ENCODE peak calls at places on chromosome 11, in ten cellular contexts. N, M, I, C, J, B, E, O, Z and Y are unnamed samples.

GRCh38 chr11:68159161-68159560 is 38.0 kb upstream of the CHKA start:
- DNase-seq in N (no peak), M (no peak), I (no peak), C (no peak), J (no peak), B (no peak), E (peak; percentile 7), O (no peak), Z (no peak), Y (no peak)

GRCh38 chr11:88480217-88480616 is 142.7 kb upstream of the CTSC start:
- DNase-seq in N (no peak), M (no peak), I (peak; percentile 56), C (no peak), J (no peak), B (no peak), E (no peak), O (no peak), Z (no peak), Y (no peak)

GRCh38 chr11:119445850-119446249 is 22.9 kb upstream of the THY1 start:
- DNase-seq in N (no peak), M (no peak), I (no peak), C (no peak), J (no peak), B (no peak), E (no peak), O (no peak), Z (no peak), Y (no peak)

GRCh38 chr11:78698612-78699011 is 123.9 kb upstream of the NARS2 start:
- DNase-seq in N (no peak), M (no peak), I (no peak), C (no peak), J (peak; percentile 79), B (no peak), E (no peak), O (peak; percentile 52), Z (no peak), Y (no peak)

GRCh38 chr11:63719987-63720386 is 38.7 kb downstream of the RTN3 start:
- DNase-seq in N (no peak), M (no peak), I (no peak), C (no peak), J (no peak), B (no peak), E (no peak), O (no peak), Z (no peak), Y (no peak)

GRCh38 chr11:98090861-98091575 is 929.7 kb upstream of the CNTN5 start:
- DNase-seq in N (no peak), M (no peak), I (no peak), C (no peak), J (no peak), B (no peak), E (no peak), O (no peak), Z (no peak), Y (no peak)

GRCh38 chr11:10267821-10268220 is 26.2 kb downstream of the SBF2 start:
- DNase-seq in N (no peak), M (no peak), I (no peak), C (no peak), J (no peak), B (no peak), E (no peak), O (no peak), Z (no peak), Y (no peak)

GRCh38 chr11:44127130-44127529 is 31.7 kb downstream of the EXT2 start:
- DNase-seq in N (no peak), M (no peak), I (no peak), C (no peak), J (no peak), B (no peak), E (no peak), O (no peak), Z (no peak), Y (peak; percentile 78)

GRCh38 chr11:126265801-126266200 is 2.9 kb downstream of the SRPRA start:
- DNase-seq in N (no peak), M (peak; percentile 42), I (no peak), C (no peak), J (no peak), B (no peak), E (no peak), O (no peak), Z (no peak), Y (peak; percentile 37)

GRCh38 chr11:126268708-126269579 is at the start of the genes FOXRED1 and SRPRA:
- DNase-seq in N (peak; percentile 97), M (peak; percentile 97), I (peak; percentile 99), C (peak; percentile 100), J (peak; percentile 100), B (peak; percentile 96), E (peak; percentile 100), O (peak; percentile 99), Z (peak; percentile 99), Y (peak; percentile 100)

GRCh38 chr11:126263489-126263888 is 5.2 kb downstream of the SRPRA start:
- DNase-seq in N (no peak), M (no peak), I (no peak), C (no peak), J (no peak), B (no peak), E (no peak), O (no peak), Z (no peak), Y (no peak)

GRCh38 chr11:126268361-126268707 is 361 bp downstream of the SRPRA start:
- DNase-seq in N (no peak), M (no peak), I (no peak), C (peak; percentile 30), J (no peak), B (no peak), E (no peak), O (no peak), Z (no peak), Y (no peak)

DNA sequence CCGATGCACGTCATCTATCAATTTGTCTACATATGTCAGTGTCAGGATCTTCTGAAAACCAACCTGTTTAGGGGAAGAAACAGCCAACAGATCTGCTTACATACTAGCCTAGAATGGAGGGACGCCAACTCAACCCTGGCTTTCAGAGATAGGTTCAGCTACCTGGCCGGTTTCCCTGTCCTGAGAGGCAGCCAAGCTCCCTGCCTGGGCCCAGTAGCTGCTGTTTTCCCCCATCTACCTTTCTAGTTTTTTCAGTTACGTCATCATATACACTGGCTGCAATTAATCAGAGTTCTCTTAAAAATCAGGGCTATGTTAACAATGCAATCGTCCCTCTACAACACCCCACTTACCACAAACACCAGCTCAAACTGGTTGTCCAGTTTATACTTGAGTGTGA is 1.0 kb downstream of the SRPRA start:
- DNase-seq in N (no peak), M (no peak), I (no peak), C (peak; percentile 82), J (no peak), B (no peak), E (no peak), O (no peak), Z (no peak), Y (no peak)
- H3K4me3 ChIP-seq in N (peak overlapping the region; percentile 95), M (peak overlapping the region; percentile 71), I (peak overlapping the region; percentile 68), C (peak overlapping the region; percentile 91), J (peak overlapping the region; percentile 99), B (peak overlapping the region; percentile 93), E (peak overlapping the region; percentile 89), O (peak overlapping the region; percentile 88), Z (peak overlapping the region; percentile 82), Y (peak overlapping the region; percentile 95)

GRCh38 chr11:58757449-58757848 is 25.7 kb upstream of the GLYAT start:
- DNase-seq in N (no peak), M (no peak), I (no peak), C (no peak), J (no peak), B (no peak), E (no peak), O (no peak), Z (no peak), Y (no peak)

GRCh38 chr11:58765078-58765477 is 33.3 kb upstream of the GLYAT start:
- DNase-seq in N (no peak), M (no peak), I (no peak), C (no peak), J (no peak), B (no peak), E (no peak), O (no peak), Z (no peak), Y (no peak)

GRCh38 chr11:58763120-58763490 is 31.4 kb upstream of the GLYAT start:
- DNase-seq in N (no peak), M (no peak), I (no peak), C (no peak), J (no peak), B (no peak), E (no peak), O (no peak), Z (no peak), Y (no peak)

GRCh38 chr11:58768137-58768536 is 36.4 kb upstream of the GLYAT start:
- DNase-seq in N (no peak), M (no peak), I (no peak), C (no peak), J (no peak), B (no peak), E (no peak), O (no peak), Z (no peak), Y (no peak)

DNA sequence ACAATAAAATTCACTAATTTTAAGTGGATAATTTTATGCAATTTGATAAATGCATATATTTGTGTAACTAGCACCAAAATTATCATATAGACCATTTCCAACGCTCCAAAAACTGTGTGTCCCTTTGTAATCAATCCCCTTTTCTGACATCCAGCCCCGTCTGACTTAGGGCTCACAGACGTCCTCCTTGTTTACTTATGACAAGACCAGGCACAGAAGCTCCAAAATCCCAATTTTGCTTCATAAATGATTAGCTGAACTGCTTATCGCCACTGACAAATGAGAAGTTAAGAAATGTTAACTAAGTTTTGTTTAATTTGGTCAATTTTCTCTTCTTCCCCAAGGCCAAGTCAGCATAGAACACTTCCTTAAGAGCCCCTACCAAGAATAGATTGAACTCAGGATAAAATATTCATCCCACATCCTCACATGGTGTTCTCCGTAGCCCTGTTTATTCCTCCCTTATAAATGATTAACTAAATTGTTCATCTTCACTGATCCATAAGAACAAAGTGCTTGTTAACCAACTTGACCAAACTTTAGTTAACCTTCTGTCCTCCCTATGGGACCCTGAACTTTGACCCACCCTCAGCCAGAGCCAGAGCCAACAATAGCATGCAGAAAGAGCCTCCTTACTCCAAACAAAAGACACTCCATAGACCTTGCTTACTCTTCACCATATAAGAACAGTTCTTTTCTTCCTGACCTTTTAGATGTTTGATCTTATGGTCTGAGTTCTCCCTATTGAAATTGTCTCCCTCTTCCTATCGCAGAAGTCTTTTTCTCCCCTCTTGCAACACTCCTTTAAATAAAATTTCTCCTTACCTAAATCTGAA is 30.8 kb upstream of the GLYAT start:
- DNase-seq in N (no peak), M (no peak), I (no peak), C (peak; percentile 43), J (no peak), B (peak; percentile 96), E (no peak), O (no peak), Z (no peak), Y (no peak)
- TF ChIP-seq POLR2A in N (no peak), M (no peak), I (no peak), C (no peak), J (no peak), B (no peak), E (no peak), O (no peak), Z (no peak), Y (no peak)

GRCh38 chr11:76698321-76699043 is 27.9 kb upstream of the LRRC32 start:
- DNase-seq in N (peak; percentile 34), M (peak; percentile 50), I (no peak), C (no peak), J (no peak), B (no peak), E (no peak), O (no peak), Z (no peak), Y (peak; percentile 67)
- TF ChIP-seq CTCF in N (peak; percentile 50), M (peak; percentile 35), I (no peak), C (no peak), J (no peak), B (peak; percentile 45), E (no peak), O (no peak), Z (no peak), Y (peak; percentile 59)

DNA sequence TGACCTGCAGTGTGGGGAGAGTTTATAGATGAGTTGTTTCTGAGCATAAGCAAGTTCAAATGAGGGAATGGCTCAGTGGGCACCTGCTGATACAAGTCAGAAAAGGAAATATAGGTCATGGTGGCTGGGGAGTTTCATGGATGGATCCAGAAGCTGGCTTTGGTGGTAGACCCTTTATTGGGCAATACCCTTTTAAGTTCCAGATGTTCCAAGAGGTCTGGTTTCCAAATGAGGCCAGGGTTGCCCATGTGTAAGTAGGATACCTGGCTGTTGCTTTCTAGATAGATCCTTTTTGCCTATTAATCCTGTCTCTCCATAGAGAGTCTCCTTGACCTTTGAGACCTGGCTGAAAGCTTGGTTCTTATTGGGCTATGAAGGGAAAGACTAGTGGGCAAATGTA is 2.2 kb downstream of the STIM1 start:
- DNase-seq in N (no peak), M (no peak), I (no peak), C (no peak), J (no peak), B (peak; percentile 48), E (no peak), O (no peak), Z (no peak), Y (peak; percentile 29)
- H3K4me3 ChIP-seq in N (no peak overlapping the region), M (no peak overlapping the region), I (no peak overlapping the region), C (peak overlapping the region; percentile 74), J (peak overlapping the region; percentile 94), B (peak overlapping the region; percentile 76), E (peak overlapping the region; percentile 85), O (peak overlapping the region; percentile 100), Z (no peak overlapping the region), Y (peak overlapping the region; percentile 73)